ENCODE peak calls at places on chromosomes 2 and 18, in eight cellular contexts. C is IMR-90, F is stomach, K is GM23248, R is suprapubic skin, G is spleen, Z is psoas muscle, T is endodermal cell. H is an unnamed sample. For H3K4me1 and H3K36me3, the result is how much of the 10 kb centered on the place peaks cover.

GRCh38 chr18:56709463-56709862 is 58.3 kb downstream of the WDR7 start:
- DNase-seq in T (peak), Z (no peak), R (no peak), C (peak), G (no peak), K (peak), F (no peak), H (no peak)

GRCh38 chr2:202632682-202633081 is 2.1 kb upstream of the FAM117B start:
- DNase-seq in G (no peak), F (no peak), C (peak), K (peak), R (no peak), T (no peak), Z (no peak), H (no peak)

GRCh38 chr18:78610646-78611045 is 369.0 kb upstream of the SALL3 start:
- DNase-seq in F (no peak), Z (no peak), C (no peak), K (no peak), R (no peak), G (peak), T (peak), H (no peak)

GRCh38 chr18:47932603-47933002 is 2.1 kb upstream of the SMAD2 start:
- DNase-seq in F (no peak), K (no peak), Z (no peak), R (no peak), T (no peak), G (no peak), C (no peak), H (no peak)

GRCh38 chr2:71943238-71944182 is 204.2 kb downstream of the CYP26B1 start:
- DNase-seq in C (no peak), K (peak), T (no peak), F (no peak), G (peak), R (no peak), Z (peak), H (no peak)

GRCh38 chr18:79321625-79322024 is 74.1 kb upstream of the NFATC1 start:
- DNase-seq in Z (no peak), R (no peak), F (no peak), G (no peak), C (peak), K (peak), T (no peak), H (no peak)

GRCh38 chr18:14978962-14979535 is 231.1 kb downstream of the ANKRD30B start:
- DNase-seq in Z (no peak), C (no peak), T (peak), G (no peak), R (no peak), F (no peak), K (peak), H (peak)

GRCh38 chr2:20168048-20168726 is 56.7 kb downstream of the SDC1 start:
- DNase-seq in K (no peak), C (no peak), T (peak), F (no peak), Z (no peak), G (no peak), R (peak), H (no peak)

GRCh38 chr18:25313274-25313673 is 38.7 kb downstream of the ZNF521 start:
- DNase-seq in G (no peak), T (no peak), F (no peak), Z (no peak), C (no peak), R (no peak), K (no peak), H (no peak)

GRCh38 chr2:38462121-38462634 is 85.1 kb upstream of the ATL2 start:
- DNase-seq in G (no peak), T (no peak), C (peak), K (peak), R (no peak), Z (no peak), F (peak), H (no peak)

GRCh38 chr2:175853110-175853509 is 149.0 kb downstream of the LNPK start:
- DNase-seq in T (no peak), G (no peak), K (no peak), R (no peak), F (no peak), Z (no peak), C (no peak), H (no peak)

GRCh38 chr2:135121016-135121657 is 69.0 kb downstream of the RAB3GAP1 start:
- DNase-seq in T (no peak), F (no peak), C (no peak), G (no peak), R (no peak), K (no peak), Z (no peak), H (no peak)

GRCh38 chr2:176536739-176537138 is 267.5 kb downstream of the MTX2 start:
- DNase-seq in F (no peak), K (peak), C (no peak), T (no peak), G (no peak), Z (no peak), R (no peak), H (no peak)

GRCh38 chr18:48663931-48664847 is 125.4 kb downstream of the CTIF start:
- DNase-seq in F (peak), G (peak), Z (peak), R (no peak), T (peak), K (peak), C (peak), H (peak)

GRCh38 chr18:46953195-46953594 is 35.8 kb downstream of the KATNAL2 start:
- DNase-seq in Z (no peak), R (no peak), T (no peak), F (no peak), K (no peak), G (no peak), C (no peak), H (no peak)

GRCh38 chr2:71313016-71313766 is 18.4 kb upstream of the ZNF638 start:
- DNase-seq in K (peak), C (no peak), Z (no peak), T (no peak), R (no peak), F (no peak), G (no peak), H (no peak)

GRCh38 chr18:72935744-72936143 is 68.0 kb upstream of the NETO1 start:
- DNase-seq in T (no peak), F (no peak), R (no peak), G (no peak), K (no peak), Z (no peak), C (no peak), H (no peak)

GRCh38 chr2:181440336-181440735 is 16.9 kb upstream of the ITGA4 start:
- DNase-seq in Z (no peak), F (no peak), T (no peak), R (no peak), K (no peak), G (no peak), C (no peak), H (no peak)

GRCh38 chr2:8315766-8316165 is 366.1 kb upstream of the ID2 start:
- DNase-seq in R (peak), T (peak), K (peak), F (no peak), G (peak), C (peak), Z (no peak), H (no peak)

GRCh38 chr2:6864938-6865345 is 765 bp downstream of the CMPK2 start:
- DNase-seq in R (peak), Z (peak), K (no peak), C (no peak), F (peak), G (peak), T (peak), H (peak)

GRCh38 chr2:10086950-10087349 is 6.7 kb upstream of the CYS1 start:
- DNase-seq in F (no peak), C (peak), G (no peak), R (no peak), T (no peak), Z (no peak), K (no peak), H (no peak)

GRCh38 chr2:197107291-197108269 is 181.1 kb upstream of the PGAP1 start:
- DNase-seq in F (no peak), Z (peak), G (no peak), K (peak), T (no peak), C (peak), R (peak), H (peak)

GRCh38 chr2:7952046-7952445 is 729.8 kb upstream of the ID2 start:
- DNase-seq in T (no peak), Z (no peak), K (no peak), G (no peak), R (no peak), F (no peak), C (no peak), H (no peak)

GRCh38 chr2:41966920-41967319 is 80.9 kb upstream of the PKDCC start:
- DNase-seq in T (peak), G (no peak), R (peak), F (no peak), C (no peak), K (peak), Z (peak), H (no peak)

GRCh38 chr2:106160786-106161261 is 33.3 kb downstream of the UXS1 start:
- DNase-seq in G (peak), K (no peak), C (no peak), R (no peak), Z (peak), F (no peak), T (no peak), H (no peak)

GRCh38 chr2:74481961-74482800 is 617 bp downstream of the CCDC142 start:
- DNase-seq in R (no peak), G (peak), C (no peak), F (no peak), K (peak), Z (peak), T (peak), H (peak)

GRCh38 chr2:238116298-238117198 is 16.4 kb downstream of the ESPNL start:
- DNase-seq in T (peak), C (no peak), F (no peak), G (peak), K (no peak), R (no peak), Z (peak), H (no peak)

GRCh38 chr18:25886283-25886682 is 204.1 kb downstream of the SS18 start:
- DNase-seq in T (no peak), K (no peak), G (no peak), R (no peak), F (no peak), Z (no peak), C (no peak), H (no peak)

GRCh38 chr2:209331291-209331844 is 92.5 kb upstream of the MAP2 start:
- DNase-seq in C (peak), F (no peak), G (no peak), R (no peak), T (peak), K (peak), Z (no peak), H (no peak)

GRCh38 chr18:41532344-41533086 is 422.5 kb upstream of the PIK3C3 start:
- DNase-seq in K (peak), R (no peak), T (peak), F (no peak), G (no peak), C (peak), Z (no peak), H (no peak)

GRCh38 chr2:51165534-51166260 is 133.8 kb upstream of the NRXN1 start:
- DNase-seq in G (no peak), T (peak), K (no peak), R (no peak), C (peak), F (no peak), Z (no peak), H (no peak)

GRCh38 chr2:189552991-189553404 is 27.6 kb downstream of the SLC40A1 start:
- DNase-seq in C (no peak), K (no peak), F (no peak), T (no peak), G (no peak), R (no peak), Z (no peak), H (no peak)

GRCh38 chr2:189555243-189555642 is 25.3 kb downstream of the SLC40A1 start:
- DNase-seq in C (peak), G (no peak), R (no peak), F (no peak), Z (no peak), T (no peak), K (no peak), H (no peak)

GRCh38 chr2:189552334-189552990 is 28.1 kb downstream of the SLC40A1 start:
- DNase-seq in Z (no peak), C (no peak), F (no peak), K (no peak), R (no peak), T (no peak), G (no peak), H (no peak)

GRCh38 chr2:189551808-189552207 is 28.8 kb downstream of the SLC40A1 start:
- DNase-seq in K (no peak), F (no peak), C (no peak), G (no peak), Z (no peak), R (no peak), T (no peak), H (no peak)

GRCh38 chr2:189553689-189554088 is 26.9 kb downstream of the SLC40A1 start:
- DNase-seq in F (no peak), T (no peak), G (no peak), K (no peak), R (no peak), Z (no peak), C (peak), H (no peak)
- H3K4me1 ChIP-seq in F (half or more), T (under half), G (under half), K (under half), R (under half), Z (under half), C (under half), H (under half)

GRCh38 chr2:166118180-166118579 is 9.6 kb downstream of the SCN1A start:
- DNase-seq in Z (no peak), R (no peak), G (no peak), K (no peak), F (no peak), C (no peak), T (no peak), H (no peak)
- H3K27ac ChIP-seq in Z (no peak), R (no peak), G (no peak), K (no peak), F (no peak), C (no peak), T (no peak), H (no peak)

GRCh38 chr2:152678808-152679207 is 38.5 kb downstream of the PRPF40A start:
- DNase-seq in Z (no peak), F (no peak), G (no peak), T (no peak), R (no peak), K (no peak), C (no peak), H (no peak)
- H3K36me3 ChIP-seq in Z (under half), F (half or more), G (half or more), T (half or more), R (half or more), K (half or more), C (under half), H (half or more)

GRCh38 chr2:85994897-85995647 is 106.3 kb upstream of the ST3GAL5 start:
- DNase-seq in F (no peak), G (peak), K (no peak), T (no peak), Z (no peak), R (peak), C (no peak), H (peak)
- H3K4me1 ChIP-seq in F (half or more), G (half or more), K (under half), T (under half), Z (half or more), R (half or more), C (under half), H (under half)

DNA sequence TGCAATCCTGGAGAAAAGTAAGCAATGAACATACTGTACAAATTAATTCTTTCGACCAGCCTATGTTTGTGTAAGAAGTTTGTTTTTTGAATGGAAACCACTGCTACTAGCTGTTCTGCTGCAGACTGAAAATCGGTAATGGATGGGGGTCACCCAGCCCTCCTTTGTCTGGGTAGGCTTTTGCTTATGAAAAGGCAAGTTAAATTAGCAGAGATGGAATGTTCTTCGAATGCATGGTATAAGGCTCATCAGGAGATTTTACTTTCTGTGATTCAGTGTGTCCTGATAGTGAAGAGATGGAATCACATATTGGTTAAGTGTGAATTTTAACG is 53.8 kb downstream of the EEF1B2 start:
- DNase-seq in C (no peak), R (no peak), Z (no peak), K (no peak), G (no peak), F (no peak), T (no peak), H (no peak)
- H3K27ac ChIP-seq in C (no peak), R (peak), Z (no peak), K (peak), G (no peak), F (no peak), T (peak), H (no peak)

DNA sequence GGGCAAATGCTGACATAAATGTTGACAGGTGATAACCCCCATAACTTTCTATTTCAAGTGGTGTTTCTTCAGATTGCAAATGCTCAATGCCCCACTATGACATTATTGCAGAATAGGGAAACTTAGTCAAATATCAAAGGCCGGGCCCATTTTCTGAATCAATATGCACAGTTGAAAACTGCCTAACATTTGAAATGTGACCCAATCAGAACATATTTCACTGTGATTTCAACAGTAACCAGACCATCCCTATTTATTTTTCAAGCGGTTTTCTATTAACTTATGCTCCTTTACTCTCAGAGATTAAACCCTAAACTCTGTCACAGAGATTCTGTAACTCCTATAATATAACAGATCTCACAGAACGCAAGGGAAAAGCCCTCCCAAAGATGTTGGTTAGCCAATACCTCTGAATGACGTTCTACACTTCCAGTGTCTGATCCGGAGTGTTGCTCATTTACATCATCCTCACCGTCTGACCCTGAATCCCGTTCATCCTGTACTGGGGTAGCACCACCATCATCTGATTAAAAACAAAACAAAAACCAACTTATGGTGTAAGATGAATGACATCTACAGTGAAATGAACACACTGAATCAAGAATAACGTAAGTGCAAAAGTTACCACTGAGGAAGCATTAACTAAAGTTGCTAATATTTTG is 2.9 kb downstream of the IWS1 start:
- DNase-seq in F (no peak), T (no peak), C (no peak), G (no peak), R (no peak), Z (no peak), K (no peak), H (no peak)
- H3K36me3 ChIP-seq in F (under half), T (half or more), C (under half), G (under half), R (under half), Z (under half), K (under half), H (under half)

GRCh38 chr2:240451108-240451611 is 15.7 kb downstream of the GPC1 start:
- DNase-seq in Z (peak), R (peak), T (no peak), G (peak), F (no peak), C (no peak), K (no peak), H (no peak)

GRCh38 chr2:240452471-240453256 is 17.2 kb downstream of the GPC1 start:
- DNase-seq in Z (peak), R (peak), F (peak), G (peak), K (peak), T (peak), C (peak), H (peak)

GRCh38 chr2:240450532-240451107 is 15.2 kb downstream of the GPC1 start:
- DNase-seq in G (no peak), C (no peak), Z (peak), F (no peak), R (no peak), T (no peak), K (no peak), H (no peak)

GRCh38 chr2:240453461-240454030 is 18.1 kb downstream of the GPC1 start:
- DNase-seq in F (no peak), Z (peak), T (no peak), K (no peak), R (peak), C (no peak), G (peak), H (no peak)

DNA sequence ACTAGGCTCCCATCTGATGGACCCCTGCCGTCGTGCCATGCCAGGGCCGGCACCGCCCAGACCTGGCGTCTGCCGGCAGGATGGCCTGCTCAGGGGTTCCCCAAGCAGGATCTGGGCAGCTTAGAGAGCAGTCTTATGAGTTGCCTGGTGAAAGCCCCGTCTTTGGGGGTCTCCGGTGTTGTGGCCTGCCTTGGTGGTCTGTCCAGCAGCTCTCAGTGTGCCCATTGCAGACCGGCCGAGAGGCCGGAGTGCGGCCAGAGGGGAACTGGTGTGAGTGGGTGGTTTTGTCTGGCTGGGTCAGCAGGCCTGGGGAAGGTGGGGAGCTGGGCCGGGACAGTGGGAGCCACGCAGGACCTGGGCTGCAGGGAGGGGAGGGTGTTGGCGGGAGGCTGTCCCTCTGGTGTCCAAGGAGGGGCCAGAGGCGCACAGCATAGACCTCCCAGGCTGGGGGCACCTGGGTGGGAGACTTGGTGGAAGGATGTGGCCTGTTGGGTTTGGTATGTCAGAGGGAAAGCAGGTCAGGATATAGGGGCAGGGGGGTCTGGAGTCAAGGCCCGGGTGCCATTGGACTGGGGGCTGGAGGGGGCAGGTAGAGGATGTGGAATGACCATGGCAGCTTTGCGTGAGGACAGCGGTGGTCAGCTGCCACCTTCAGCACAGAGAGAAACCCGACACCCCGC is 16.5 kb downstream of the GPC1 start:
- DNase-seq in F (no peak), T (no peak), C (no peak), K (no peak), R (peak), Z (peak), G (peak), H (peak)
- H3K4me1 ChIP-seq in F (half or more), T (under half), C (under half), K (under half), R (half or more), Z (half or more), G (under half), H (under half)

H was measured in pancreas.